ENCODE peak calls at places on chromosomes 7 and 10, in nine cellular contexts. S is transverse colon; H is HFFc6; I is CD4-positive, alpha-beta memory T cell; X is iPS-NIHi11; D is foreskin melanocyte; U is glutamatergic neuron; Z is WTC11; W is GM12891. B is an unnamed sample.

GRCh38 chr10:91541481-91541880 is 91.4 kb downstream of the PPP1R3C start:
- DNase-seq in S (no peak), H (no peak), I (no peak), X (no peak), D (no peak), U (no peak), Z (no peak), W (no peak), B (no peak)

GRCh38 chr10:71351628-71352319 is 32.7 kb downstream of the SLC29A3 start:
- DNase-seq in S (peak; percentile 66), H (no peak), I (no peak), X (peak; percentile 37), D (no peak), U (no peak), Z (no peak), W (no peak), B (no peak)

GRCh38 chr7:23918856-23919255 is 208.8 kb downstream of the STK31 start:
- DNase-seq in S (no peak), H (no peak), I (no peak), X (peak; percentile 60), D (no peak), U (no peak), Z (no peak), W (no peak), B (no peak)

GRCh38 chr7:111384065-111384891 is 178.0 kb downstream of the IMMP2L start:
- DNase-seq in S (no peak), H (peak; percentile 59), I (no peak), X (no peak), D (peak; percentile 61), U (no peak), Z (no peak), W (no peak), B (no peak)

GRCh38 chr10:100996678-100997363 is 2.8 kb upstream of the LZTS2 start:
- DNase-seq in S (peak; percentile 55), H (no peak), I (peak; percentile 19), X (peak; percentile 86), D (no peak), U (peak; percentile 65), Z (peak; percentile 73), W (no peak), B (peak; percentile 24)

GRCh38 chr7:101870361-101871062 is 53.1 kb downstream of the CUX1 start:
- DNase-seq in S (peak; percentile 55), H (no peak), I (no peak), X (peak; percentile 62), D (no peak), U (no peak), Z (peak; percentile 57), W (no peak), B (no peak)

GRCh38 chr7:33698692-33699128 is 206.6 kb upstream of the BMPER start:
- DNase-seq in S (peak; percentile 16), H (no peak), I (no peak), X (no peak), D (peak; percentile 76), U (no peak), Z (no peak), W (no peak), B (no peak)

GRCh38 chr7:69603351-69603750 is 5.1 kb downstream of the AUTS2 start:
- DNase-seq in S (no peak), H (no peak), I (no peak), X (no peak), D (no peak), U (no peak), Z (no peak), W (no peak), B (no peak)

GRCh38 chr10:64369885-64370773 is 848.9 kb downstream of the REEP3 start:
- DNase-seq in S (no peak), H (no peak), I (no peak), X (no peak), D (no peak), U (no peak), Z (no peak), W (no peak), B (no peak)

GRCh38 chr10:89574348-89574747 is 39.0 kb upstream of the SLC16A12 start:
- DNase-seq in S (no peak), H (no peak), I (no peak), X (no peak), D (peak; percentile 52), U (no peak), Z (no peak), W (no peak), B (no peak)

GRCh38 chr10:131662851-131663250 is 238.0 kb upstream of the PPP2R2D start:
- DNase-seq in S (no peak), H (no peak), I (no peak), X (no peak), D (no peak), U (no peak), Z (peak; percentile 5), W (no peak), B (no peak)

GRCh38 chr7:108403597-108404217 is 52.5 kb downstream of the NRCAM start:
- DNase-seq in S (no peak), H (no peak), I (no peak), X (no peak), D (no peak), U (no peak), Z (no peak), W (no peak), B (no peak)

GRCh38 chr10:84267503-84268126 is 22.8 kb downstream of the RGR start:
- DNase-seq in S (peak; percentile 74), H (peak; percentile 46), I (peak; percentile 52), X (peak; percentile 67), D (peak; percentile 36), U (peak; percentile 76), Z (peak; percentile 86), W (no peak), B (peak; percentile 29)

GRCh38 chr10:44464503-44464902 is 79.6 kb upstream of the CXCL12 start:
- DNase-seq in S (no peak), H (no peak), I (no peak), X (no peak), D (no peak), U (no peak), Z (no peak), W (no peak), B (no peak)

GRCh38 chr10:133154996-133155778 is 4.8 kb upstream of the KNDC1 start:
- DNase-seq in S (no peak), H (no peak), I (no peak), X (peak; percentile 1), D (no peak), U (no peak), Z (no peak), W (no peak), B (no peak)

GRCh38 chr7:19107392-19108147 is 9.9 kb downstream of the TWIST1 start:
- DNase-seq in S (no peak), H (peak; percentile 62), I (no peak), X (no peak), D (peak; percentile 36), U (no peak), Z (peak; percentile 50), W (no peak), B (no peak)

GRCh38 chr7:14805105-14805719 is 97.3 kb downstream of the DGKB start:
- DNase-seq in S (no peak), H (no peak), I (no peak), X (no peak), D (no peak), U (no peak), Z (no peak), W (no peak), B (no peak)

GRCh38 chr7:138745189-138745588 is 44.0 kb upstream of the SVOPL start:
- DNase-seq in S (no peak), H (no peak), I (no peak), X (no peak), D (no peak), U (no peak), Z (no peak), W (no peak), B (no peak)

GRCh38 chr10:18158698-18159342 is 18.6 kb downstream of the CACNB2 start:
- DNase-seq in S (no peak), H (no peak), I (no peak), X (no peak), D (no peak), U (no peak), Z (no peak), W (no peak), B (no peak)

GRCh38 chr7:132469681-132470080 is 106.6 kb downstream of the PLXNA4 start:
- DNase-seq in S (no peak), H (no peak), I (no peak), X (no peak), D (no peak), U (no peak), Z (no peak), W (no peak), B (no peak)

GRCh38 chr10:3781458-3782098 is 3.4 kb downstream of the KLF6 start:
- DNase-seq in S (peak; percentile 68), H (peak; percentile 58), I (peak; percentile 61), X (no peak), D (peak; percentile 60), U (no peak), Z (peak; percentile 22), W (no peak), B (no peak)

B was measured in effector memory CD4-positive, alpha-beta T cell.